ENCODE peak calls at places on chromosomes 16 and 17, in four cellular contexts. R, E, U and S are unnamed samples.

GRCh38 chr16:64008131-64008530 is 1113.7 kb downstream of the CDH11 start:
- DNase-seq in R (no peak), U (no peak), E (no peak), S (no peak)

GRCh38 chr17:79082311-79083190 is 7.9 kb downstream of the ENGASE start:
- DNase-seq in E (peak), R (peak), U (no peak), S (no peak)

GRCh38 chr17:40598928-40599627 is 33.8 kb upstream of the CCR7 start:
- DNase-seq in E (no peak), U (no peak), R (peak), S (no peak)

GRCh38 chr16:50313596-50314483 is 47.5 kb downstream of the ADCY7 start:
- DNase-seq in E (no peak), R (peak), U (no peak), S (peak)

GRCh38 chr17:79791354-79792123 is 5.3 kb downstream of the CBX8 start:
- DNase-seq in R (no peak), U (no peak), E (no peak), S (no peak)

GRCh38 chr17:27038676-27039075 is 255.2 kb upstream of the WSB1 start:
- DNase-seq in E (no peak), U (no peak), R (no peak), S (no peak)

GRCh38 chr16:48432136-48432535 is 46.9 kb upstream of the SIAH1 start:
- DNase-seq in U (no peak), R (no peak), E (no peak), S (no peak)

GRCh38 chr16:79286646-79287423 is 313.7 kb downstream of the MAF start:
- DNase-seq in E (peak), U (no peak), R (no peak), S (no peak)

GRCh38 chr16:67930678-67931211 is 917 bp downstream of the CTRL start:
- DNase-seq in R (no peak), E (no peak), U (no peak), S (no peak)

GRCh38 chr16:66553223-66553622 is 847 bp downstream of the CKLF start:
- DNase-seq in R (no peak), U (no peak), E (no peak), S (no peak)

GRCh38 chr17:38322156-38322779 is 21.5 kb downstream of the GPR179 start:
- DNase-seq in U (peak), R (peak), E (peak), S (peak)

GRCh38 chr17:4969551-4970231 is 2.1 kb upstream of the SPAG7 start:
- DNase-seq in R (no peak), E (no peak), U (no peak), S (peak)

GRCh38 chr17:29617481-29618271 is 5.0 kb downstream of the CORO6 start:
- DNase-seq in R (peak), E (peak), U (no peak), S (peak)

GRCh38 chr17:82881900-82882714 is 42.3 kb upstream of the ZNF750 start:
- DNase-seq in E (no peak), U (no peak), R (no peak), S (no peak)

GRCh38 chr17:67842648-67843047 is 17.3 kb downstream of the BPTF start:
- DNase-seq in E (no peak), U (no peak), R (no peak), S (no peak)

GRCh38 chr17:44065668-44066203 is 735 bp downstream of the LSM12 start:
- DNase-seq in U (no peak), E (no peak), R (peak), S (no peak)

GRCh38 chr16:73048292-73049050 is 543 bp upstream of the ZFHX3 start:
- DNase-seq in E (no peak), R (peak), U (no peak), S (no peak)

GRCh38 chr16:86379505-86379846 is 130.9 kb upstream of the FOXF1 start:
- DNase-seq in E (no peak), R (peak), U (no peak), S (peak)

GRCh38 chr17:50935201-50936124 is 69.3 kb upstream of the TOB1 start:
- DNase-seq in E (no peak), U (no peak), R (no peak), S (no peak)

GRCh38 chr17:73191443-73192218 is 1.2 kb upstream of the COG1 start:
- DNase-seq in E (peak), U (no peak), R (peak), S (peak)

GRCh38 chr16:87472935-87473334 is 19.9 kb downstream of the ZCCHC14 start:
- DNase-seq in U (no peak), R (no peak), E (no peak), S (no peak)

GRCh38 chr17:33073416-33073815 is 81.8 kb downstream of the SPACA3 start:
- DNase-seq in U (no peak), R (no peak), E (no peak), S (no peak)

GRCh38 chr16:56643080-56643778 is 4.8 kb downstream of the MT1A start:
- DNase-seq in E (peak), U (no peak), R (peak), S (peak)

GRCh38 chr17:61412860-61413653 is 13.4 kb downstream of the TBX2 start:
- DNase-seq in U (no peak), E (no peak), R (no peak), S (no peak)

GRCh38 chr17:57911834-57912673 is 43.2 kb downstream of the CUEDC1 start:
- DNase-seq in R (peak), E (peak), U (no peak), S (peak)

GRCh38 chr16:14489460-14489859 is 140.6 kb downstream of the PARN start:
- DNase-seq in E (peak), U (no peak), R (no peak), S (no peak)

GRCh38 chr16:88736496-88736895 is 30.2 kb downstream of the CTU2 start:
- DNase-seq in E (no peak), U (no peak), R (no peak), S (no peak)

GRCh38 chr17:68849673-68850260 is 105.4 kb downstream of the ABCA8 start:
- DNase-seq in U (no peak), R (no peak), E (no peak), S (no peak)

GRCh38 chr17:79788455-79788854 is 8.4 kb downstream of the CBX8 start:
- DNase-seq in E (no peak), R (no peak), U (no peak), S (no peak)

GRCh38 chr17:36661047-36661666 is 59.8 kb downstream of the MRM1 start:
- DNase-seq in U (no peak), E (no peak), R (no peak), S (no peak)